ENCODE peak calls at places on chromosomes 11 and 22, in six cellular contexts. U, W, P, B, L and C are unnamed samples.

GRCh38 chr22:40220316-40221054 is 42.8 kb downstream of the TNRC6B start:
- DNase-seq in W (no peak), B (no peak), L (no peak), P (no peak), U (no peak), C (peak; percentile 57)

GRCh38 chr11:20156280-20156875 is 3.9 kb downstream of the DBX1 start:
- DNase-seq in B (peak; percentile 32), P (no peak), W (no peak), L (no peak), U (no peak), C (no peak)

GRCh38 chr11:123566852-123567251 is 87.6 kb downstream of the SCN3B start:
- DNase-seq in U (no peak), P (no peak), B (no peak), L (no peak), W (no peak), C (no peak)

GRCh38 chr11:72723508-72723907 is 28.7 kb downstream of the ARAP1 start:
- DNase-seq in B (no peak), U (no peak), P (no peak), W (no peak), L (peak; percentile 19), C (no peak)

GRCh38 chr11:73478737-73479347 is 102.6 kb downstream of the RELT start:
- DNase-seq in L (peak; percentile 56), P (no peak), B (no peak), W (peak; percentile 37), U (no peak), C (peak; percentile 61)

GRCh38 chr11:118653684-118654390 is 25.6 kb downstream of the TREH start:
- DNase-seq in W (no peak), L (no peak), U (no peak), B (no peak), P (no peak), C (no peak)

GRCh38 chr22:30423296-30423958 is 2.1 kb upstream of the MTFP1 start:
- DNase-seq in L (no peak), U (peak; percentile 91), P (no peak), B (no peak), W (no peak), C (no peak)

GRCh38 chr11:17813391-17814059 is 78.9 kb downstream of the KCNC1 start:
- DNase-seq in U (no peak), L (no peak), W (peak; percentile 42), B (no peak), P (no peak), C (no peak)

GRCh38 chr11:96188625-96189006 is 154.4 kb downstream of the MAML2 start:
- DNase-seq in W (peak; percentile 66), B (no peak), P (no peak), L (peak; percentile 77), U (no peak), C (peak; percentile 70)

GRCh38 chr22:39209756-39210155 is 35.0 kb downstream of the PDGFB start:
- DNase-seq in B (no peak), U (peak; percentile 68), W (no peak), L (no peak), P (no peak), C (no peak)

GRCh38 chr22:48510599-48510998 is 1317.1 kb downstream of the BRD1 start:
- DNase-seq in P (no peak), W (no peak), B (no peak), L (no peak), U (no peak), C (no peak)
- TF ChIP-seq CTCF in P (no peak), W (no peak), B (no peak), L (no peak), U (no peak), C (no peak)

DNA sequence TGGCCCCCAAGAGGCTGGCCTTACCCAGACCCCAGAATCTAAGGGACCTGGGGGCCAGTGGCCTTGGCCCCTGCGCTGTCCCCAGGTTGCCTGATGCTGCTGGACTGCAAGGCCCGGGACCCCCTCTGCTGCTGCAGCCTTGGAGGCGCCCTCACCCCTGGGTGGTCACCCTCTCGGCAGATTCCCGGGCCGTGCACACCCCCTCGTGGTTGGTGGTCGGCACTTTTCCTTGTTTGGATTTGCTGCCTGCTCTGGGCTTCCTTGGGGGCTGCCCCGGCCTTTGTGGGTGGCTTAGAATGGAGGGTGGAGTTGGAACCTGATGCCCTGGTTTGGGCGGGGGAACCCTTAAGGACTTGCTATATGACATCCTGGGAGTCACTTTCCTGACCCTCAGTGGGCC is 5.3 kb downstream of the RIN1 start:
- DNase-seq in B (no peak), P (no peak), W (no peak), L (no peak), U (peak; percentile 84), C (no peak)
- H3K4me3 ChIP-seq in B (no peak overlapping the region), P (no peak overlapping the region), W (no peak overlapping the region), L (no peak overlapping the region), U (no peak overlapping the region), C (no peak overlapping the region)

DNA sequence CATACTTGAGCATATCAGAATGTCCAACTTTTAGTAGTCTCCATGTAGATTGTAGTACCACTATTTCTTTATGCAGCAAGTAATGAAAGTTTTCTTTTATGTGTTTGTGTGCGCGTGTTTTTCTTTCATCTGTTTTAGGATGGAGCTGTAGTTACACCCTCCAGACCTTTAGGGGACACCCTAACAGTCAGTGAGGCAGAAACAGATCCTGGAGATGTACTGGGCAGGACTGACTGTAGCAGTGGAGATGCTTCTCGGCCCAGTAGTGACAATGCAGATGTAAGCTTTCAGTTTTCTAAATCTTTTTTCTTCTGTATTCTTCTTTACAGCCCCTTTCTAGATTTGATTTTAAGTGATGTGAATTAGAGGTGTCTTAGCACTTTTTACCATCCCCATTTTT is 79.9 kb upstream of the GRIK4 start:
- DNase-seq in L (peak; percentile 67), W (peak; percentile 71), P (peak; percentile 13), B (no peak), U (no peak), C (peak; percentile 63)
- TF ChIP-seq CTCF in L (peak; percentile 48), W (peak; percentile 53), P (peak; percentile 45), B (no peak), U (no peak), C (peak; percentile 36)

GRCh38 chr11:46343520-46343919 is 3.7 kb upstream of the DGKZ start:
- DNase-seq in W (no peak), U (no peak), P (no peak), L (no peak), B (no peak), C (no peak)

GRCh38 chr11:46341454-46341853 is 5.8 kb upstream of the DGKZ start:
- DNase-seq in L (no peak), B (no peak), U (no peak), W (no peak), P (no peak), C (no peak)

GRCh38 chr11:46339816-46340215 is 7.4 kb upstream of the DGKZ start:
- DNase-seq in U (no peak), P (no peak), B (no peak), L (no peak), W (no peak), C (no peak)

GRCh38 chr11:46345131-46345597 is 2.1 kb upstream of the DGKZ start:
- DNase-seq in B (no peak), W (no peak), U (peak; percentile 93), P (no peak), L (no peak), C (no peak)

DNA sequence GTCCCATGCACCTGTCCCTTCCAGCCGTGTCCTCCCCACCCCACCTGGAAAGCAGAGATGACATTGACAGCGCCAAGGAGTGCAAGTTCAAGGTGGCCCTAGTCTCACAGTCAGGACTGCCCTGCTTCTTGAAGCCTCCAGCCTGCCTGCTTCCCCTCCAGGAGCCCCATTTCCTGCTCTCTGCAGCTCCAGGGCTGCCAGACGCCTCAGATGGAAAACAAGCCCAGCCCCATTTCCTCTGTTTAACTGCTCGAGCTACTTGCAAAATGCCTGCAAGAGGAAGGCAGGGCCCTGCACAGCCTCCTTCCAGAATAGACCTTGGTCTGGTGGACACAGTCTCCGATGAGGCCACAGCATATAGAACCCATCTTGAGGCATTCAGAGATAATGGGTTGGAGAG is 5.0 kb upstream of the DGKZ start:
- DNase-seq in U (no peak), B (no peak), W (no peak), L (no peak), P (no peak), C (no peak)
- H3K4me3 ChIP-seq in U (no peak overlapping the region), B (no peak overlapping the region), W (no peak overlapping the region), L (no peak overlapping the region), P (no peak overlapping the region), C (no peak overlapping the region)

DNA sequence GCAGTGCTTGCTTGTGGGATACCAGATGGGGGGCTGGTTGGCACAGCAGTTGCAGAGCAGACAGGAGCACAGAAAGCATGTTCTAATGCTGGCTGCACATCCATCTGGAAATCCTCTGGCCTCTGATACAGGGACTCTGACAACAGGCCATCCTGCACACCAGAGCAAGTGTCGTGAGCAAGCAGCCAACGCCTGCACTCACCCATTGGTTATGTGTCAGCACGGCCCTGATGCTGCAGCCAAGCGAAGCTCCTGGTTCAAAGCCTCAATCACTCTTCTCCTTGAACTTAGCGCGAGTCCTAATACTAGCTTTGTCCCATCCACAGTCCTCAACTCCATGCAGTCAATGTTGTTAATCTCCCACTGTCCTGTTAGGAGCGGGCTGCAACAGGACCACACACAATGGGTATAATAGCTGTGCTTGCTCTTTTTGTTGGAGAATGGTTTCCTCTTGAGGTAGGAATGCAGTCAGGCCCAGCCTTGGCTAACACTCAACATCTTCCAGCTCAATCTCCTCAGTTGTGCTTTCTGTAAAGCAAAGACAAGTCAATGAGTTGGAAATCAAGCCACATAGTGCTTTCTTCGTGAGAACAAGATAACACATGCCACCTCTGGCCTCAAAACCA is 30.2 kb downstream of the VSTM5 start:
- DNase-seq in L (no peak), U (no peak), W (no peak), B (no peak), P (no peak), C (no peak)
- TF ChIP-seq CTCF in L (no peak), U (no peak), W (no peak), B (no peak), P (no peak), C (no peak)

GRCh38 chr22:50175191-50175461 is 4.6 kb downstream of the PANX2 start:
- DNase-seq in W (no peak), U (no peak), P (no peak), B (no peak), L (no peak), C (no peak)
- H3K4me3 ChIP-seq in W (no peak overlapping the region), U (no peak overlapping the region), P (no peak overlapping the region), B (no peak overlapping the region), L (no peak overlapping the region), C (no peak overlapping the region)

GRCh38 chr11:80726236-80726635 is 1285.4 kb upstream of the TENM4 start:
- DNase-seq in L (no peak), P (no peak), W (no peak), B (no peak), U (no peak), C (no peak)

GRCh38 chr11:80722616-80723015 is 1281.8 kb upstream of the TENM4 start:
- DNase-seq in P (no peak), U (no peak), L (peak; percentile 39), W (no peak), B (no peak), C (peak; percentile 41)

GRCh38 chr11:80724366-80724765 is 1283.5 kb upstream of the TENM4 start:
- DNase-seq in L (no peak), B (no peak), U (no peak), W (no peak), P (no peak), C (no peak)

DNA sequence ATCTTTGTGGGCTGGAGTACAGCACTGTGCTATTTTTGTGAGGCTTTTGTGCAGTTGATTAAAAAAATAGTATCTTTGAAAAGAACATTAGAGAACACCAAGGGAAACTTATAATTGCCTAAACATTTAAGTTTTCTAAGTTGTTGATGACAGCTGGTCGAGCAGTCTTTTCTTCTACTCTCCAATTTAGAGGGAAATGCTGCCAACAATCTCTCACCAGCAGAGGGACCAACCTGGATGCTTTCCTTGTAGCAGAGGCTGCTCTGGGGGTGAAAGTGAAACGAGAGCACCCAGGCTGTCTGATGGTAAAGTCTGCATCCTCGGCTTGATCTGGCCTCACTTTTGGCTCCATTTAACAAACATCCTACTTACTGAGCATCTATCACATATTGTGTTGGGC is 1286.5 kb upstream of the TENM4 start:
- DNase-seq in P (no peak), W (no peak), U (no peak), B (peak; percentile 17), L (peak; percentile 13), C (peak; percentile 58)
- TF ChIP-seq CTCF in P (peak; percentile 32), W (peak; percentile 4), U (no peak), B (no peak), L (peak; percentile 19), C (peak; percentile 43)